ENCODE peak calls at places on chromosomes 7 and 10, in seven cellular contexts. O is left lung, P is left cardiac atrium, R is Kasumi-1, Z is psoas muscle, H is A549, E is glomerular endothelial cell. N is an unnamed sample.

GRCh38 chr7:127608446-127608845 is 9.5 kb downstream of the PAX4 start:
- DNase-seq in O (no peak), P (no peak), R (no peak), Z (no peak), H (no peak), E (no peak), N (no peak)

GRCh38 chr10:60257767-60258428 is 131.8 kb downstream of the ANK3 start:
- DNase-seq in O (no peak), P (no peak), R (no peak), Z (no peak), H (no peak), E (no peak), N (no peak)

GRCh38 chr7:151426486-151426905 is 13.4 kb downstream of the CRYGN start:
- DNase-seq in O (peak; percentile 66), P (peak; percentile 85), R (no peak), Z (peak; percentile 85), H (peak; percentile 83), E (peak; percentile 18), N (no peak)

GRCh38 chr7:106166651-106167342 is 54.7 kb upstream of the SYPL1 start:
- DNase-seq in O (no peak), P (peak; percentile 29), R (peak; percentile 81), Z (no peak), H (peak; percentile 76), E (no peak), N (peak; percentile 24)

GRCh38 chr10:86179143-86179505 is 187.5 kb downstream of the GRID1 start:
- DNase-seq in O (no peak), P (no peak), R (no peak), Z (no peak), H (no peak), E (no peak), N (no peak)

GRCh38 chr10:58818889-58819288 is 306.2 kb downstream of the BICC1 start:
- DNase-seq in O (no peak), P (no peak), R (no peak), Z (no peak), H (peak; percentile 60), E (no peak), N (no peak)

GRCh38 chr7:24825315-24825917 is 68.2 kb upstream of the GSDME start:
- DNase-seq in O (no peak), P (no peak), R (no peak), Z (no peak), H (peak; percentile 41), E (no peak), N (no peak)

GRCh38 chr7:17900464-17900863 is 39.8 kb downstream of the SNX13 start:
- DNase-seq in O (no peak), P (no peak), R (no peak), Z (no peak), H (no peak), E (no peak), N (no peak)

GRCh38 chr7:30973791-30974604 is 10.2 kb downstream of the GHRHR start:
- DNase-seq in O (no peak), P (no peak), R (no peak), Z (no peak), H (no peak), E (no peak), N (no peak)

GRCh38 chr7:25402528-25402927 is 174.2 kb upstream of the NPVF start:
- DNase-seq in O (no peak), P (no peak), R (no peak), Z (no peak), H (no peak), E (no peak), N (no peak)

GRCh38 chr7:65477326-65477725 is 103.7 kb downstream of the ZNF92 start:
- DNase-seq in O (no peak), P (no peak), R (no peak), Z (no peak), H (peak; percentile 35), E (no peak), N (no peak)

GRCh38 chr7:129768614-129769399 is 157.3 kb downstream of the NRF1 start:
- DNase-seq in O (no peak), P (peak; percentile 12), R (no peak), Z (no peak), H (no peak), E (no peak), N (no peak)

GRCh38 chr7:155204744-155205367 is 92.8 kb upstream of the INSIG1 start:
- DNase-seq in O (no peak), P (no peak), R (no peak), Z (no peak), H (no peak), E (no peak), N (no peak)

GRCh38 chr10:89086801-89087513 is 96.4 kb downstream of the FAS start:
- DNase-seq in O (peak; percentile 79), P (peak; percentile 78), R (no peak), Z (peak; percentile 79), H (peak; percentile 6), E (no peak), N (no peak)

GRCh38 chr7:22675917-22676343 is 51.1 kb upstream of the IL6 start:
- DNase-seq in O (no peak), P (peak; percentile 21), R (no peak), Z (no peak), H (no peak), E (no peak), N (no peak)

GRCh38 chr10:19290770-19291169 is 242.2 kb downstream of the MALRD1 start:
- DNase-seq in O (no peak), P (no peak), R (no peak), Z (no peak), H (no peak), E (no peak), N (no peak)

GRCh38 chr7:142899661-142900060 is 14.1 kb upstream of the TRPV6 start:
- DNase-seq in O (no peak), P (no peak), R (no peak), Z (no peak), H (no peak), E (no peak), N (no peak)

GRCh38 chr10:105139363-105139762 is 498.3 kb downstream of the SORCS3 start:
- DNase-seq in O (no peak), P (no peak), R (no peak), Z (no peak), H (no peak), E (no peak), N (no peak)

GRCh38 chr10:42973870-42974692 is 102.8 kb upstream of the RET start:
- DNase-seq in O (peak; percentile 16), P (no peak), R (no peak), Z (no peak), H (no peak), E (no peak), N (no peak)

GRCh38 chr7:29564455-29565185 is 985 bp downstream of the PRR15 start:
- DNase-seq in O (peak; percentile 57), P (peak; percentile 77), R (peak; percentile 45), Z (peak; percentile 53), H (peak; percentile 37), E (no peak), N (peak; percentile 45)